ENCODE peak calls at places on chromosomes 3 and 15, in four cellular contexts. P, M, O and X are unnamed samples.

GRCh38 chr3:171788546-171789351 is 21.5 kb downstream of the PLD1 start:
- DNase-seq in O (peak), P (no peak), M (no peak), X (peak)

GRCh38 chr15:78414608-78415250 is 23.3 kb upstream of the IREB2 start:
- DNase-seq in M (no peak), P (no peak), O (no peak), X (no peak)

GRCh38 chr3:170780955-170781354 is 89.0 kb downstream of the RPL22L1 start:
- DNase-seq in O (no peak), P (no peak), M (no peak), X (peak)

GRCh38 chr3:11522953-11523792 is 120.5 kb downstream of the VGLL4 start:
- DNase-seq in M (no peak), O (no peak), P (no peak), X (peak)

GRCh38 chr3:37324752-37325407 is 150.5 kb upstream of the LRRFIP2 start:
- DNase-seq in M (no peak), P (no peak), O (no peak), X (peak)

GRCh38 chr15:98727115-98728040 is 79.0 kb downstream of the IGF1R start:
- DNase-seq in O (peak), M (no peak), P (peak), X (peak)

GRCh38 chr3:106215047-106215446 is 346.2 kb upstream of the CBLB start:
- DNase-seq in O (no peak), M (peak), P (no peak), X (peak)

GRCh38 chr15:75663931-75664421 is 16.3 kb downstream of the SNX33 start:
- DNase-seq in O (no peak), M (no peak), P (no peak), X (no peak)

GRCh38 chr3:140441006-140441405 is 236.9 kb upstream of the TRIM42 start:
- DNase-seq in P (peak), M (no peak), O (no peak), X (peak)

GRCh38 chr3:188948658-188949400 is 222.9 kb upstream of the TPRG1 start:
- DNase-seq in O (peak), P (peak), M (no peak), X (peak)

GRCh38 chr3:184874709-184875644 is 63.0 kb downstream of the VPS8 start:
- DNase-seq in M (peak), O (peak), P (peak), X (peak)

GRCh38 chr3:44624696-44625528 is at the start of gene ZNF197:
- DNase-seq in P (peak), O (peak), M (peak), X (peak)
- TF ChIP-seq MAZ in P (no peak), O (no peak), M (peak), X (no peak)

GRCh38 chr3:197511130-197511529 is 44.6 kb downstream of the BDH1 start:
- DNase-seq in O (no peak), M (no peak), P (no peak), X (peak)
- TF ChIP-seq MAZ in O (no peak), M (no peak), P (no peak), X (no peak)

DNA sequence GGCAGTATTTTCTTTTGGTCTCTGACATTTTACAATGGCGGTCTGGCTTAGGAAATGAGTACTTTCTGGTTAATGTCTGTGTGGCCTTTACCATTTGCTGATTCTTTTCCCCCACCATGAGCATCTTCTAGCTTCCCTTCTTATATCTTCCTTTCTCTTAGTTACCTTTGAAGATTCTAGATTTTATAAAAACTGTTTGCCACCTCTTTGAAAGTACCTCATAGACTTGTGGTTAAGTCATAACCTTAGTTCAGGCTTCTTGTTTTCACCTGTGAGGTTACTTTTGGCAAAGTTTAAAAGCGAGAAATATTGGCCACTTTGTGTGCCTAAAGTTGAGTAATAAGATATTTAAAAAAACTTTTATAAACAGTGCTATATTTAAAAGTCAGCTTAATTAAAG is 147.4 kb downstream of the FMN1 start:
- DNase-seq in O (no peak), M (no peak), P (no peak), X (no peak)
- TF ChIP-seq MAZ in O (no peak), M (no peak), P (no peak), X (no peak)

GRCh38 chr3:46930945-46931403 is 45.6 kb downstream of the CCDC12 start:
- DNase-seq in P (peak), O (no peak), M (no peak), X (no peak)
- TF ChIP-seq MAZ in P (no peak), O (no peak), M (no peak), X (no peak)

DNA sequence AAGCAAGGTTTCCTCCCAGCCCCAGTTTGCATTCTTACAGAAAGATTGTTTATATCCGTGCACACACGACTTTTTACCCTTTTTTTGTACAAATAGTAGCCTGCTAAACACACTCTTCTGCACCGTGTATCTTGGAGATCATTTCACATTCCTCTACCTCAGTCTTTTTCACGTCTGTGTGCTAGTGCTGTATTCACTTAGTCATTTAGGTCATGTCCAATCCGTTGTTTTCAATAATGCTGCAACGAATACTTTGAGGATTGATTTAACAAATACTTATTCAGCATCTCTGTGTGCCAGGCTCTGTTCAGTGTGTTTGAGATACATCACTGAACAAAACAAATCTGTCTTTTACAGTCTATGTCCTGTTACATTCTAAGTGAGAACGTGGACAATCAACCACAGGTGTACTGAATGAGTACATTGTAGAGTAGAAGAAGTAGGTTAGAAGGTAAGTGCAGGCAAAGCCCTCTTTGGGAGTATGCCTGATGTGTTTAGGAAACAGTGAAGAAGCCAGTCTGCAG is 917 bp downstream of the JMJD7 start:
- DNase-seq in M (no peak), O (no peak), P (no peak), X (peak)
- TF ChIP-seq MAZ in M (no peak), O (no peak), P (no peak), X (no peak)

GRCh38 chr3:165753560-165753959 is 83.7 kb downstream of the BCHE start:
- DNase-seq in O (no peak), P (no peak), M (no peak), X (no peak)
- TF ChIP-seq MAZ in O (no peak), P (no peak), M (no peak), X (no peak)

GRCh38 chr15:23566070-23567050 is 886 bp downstream of the MKRN3 start:
- DNase-seq in P (peak), M (peak), O (peak), X (no peak)

GRCh38 chr15:23567921-23568320 is 2.4 kb downstream of the MKRN3 start:
- DNase-seq in P (no peak), M (no peak), O (no peak), X (no peak)

GRCh38 chr15:23572844-23573243 is 7.4 kb downstream of the MKRN3 start:
- DNase-seq in P (no peak), O (no peak), M (no peak), X (no peak)

GRCh38 chr15:23569513-23569912 is 4.0 kb downstream of the MKRN3 start:
- DNase-seq in O (no peak), M (no peak), P (no peak), X (no peak)

GRCh38 chr15:23570466-23570865 is 5.0 kb downstream of the MKRN3 start:
- DNase-seq in P (peak), O (peak), M (no peak), X (no peak)
- TF ChIP-seq MAZ in P (no peak), O (no peak), M (no peak), X (no peak)